ENCODE peak calls at places on chromosomes 3 and 15, in six cellular contexts. One of them, this sample, is unnamed.

GRCh38 chr3:7707192-7707591 is 794.4 kb upstream of the LMCD1 start:
- DNase-seq in smooth muscle cell of the brain vasculature: no peak
- DNase-seq in activated T-cell treated with anti-CD3 and anti-CD28 coated beads, Interleukin-2, amount 50 U/mL, for 48 hours: no peak
- DNase-seq in sigmoid colon: no peak
- DNase-seq in stimulated activated CD4-positive, alpha-beta T cell treated with anti-CD3 and anti-CD28 coated beads, TNF-alpha, amount 100 ng/mL, for 24 hours: no peak
- DNase-seq in DMS153: peak
- DNase-seq in this sample: peak

GRCh38 chr3:53821631-53822068 is 24.6 kb downstream of the CHDH start:
- DNase-seq in stimulated activated CD4-positive, alpha-beta T cell treated with anti-CD3 and anti-CD28 coated beads, TNF-alpha, amount 100 ng/mL, for 24 hours: no peak
- DNase-seq in sigmoid colon: peak
- DNase-seq in smooth muscle cell of the brain vasculature: no peak
- DNase-seq in activated T-cell treated with anti-CD3 and anti-CD28 coated beads, Interleukin-2, amount 50 U/mL, for 48 hours: no peak
- DNase-seq in DMS153: no peak
- DNase-seq in this sample: no peak

GRCh38 chr3:106332884-106333283 is 464.1 kb upstream of the CBLB start:
- DNase-seq in activated T-cell treated with anti-CD3 and anti-CD28 coated beads, Interleukin-2, amount 50 U/mL, for 48 hours: peak
- DNase-seq in DMS153: no peak
- DNase-seq in smooth muscle cell of the brain vasculature: no peak
- DNase-seq in sigmoid colon: no peak
- DNase-seq in stimulated activated CD4-positive, alpha-beta T cell treated with anti-CD3 and anti-CD28 coated beads, TNF-alpha, amount 100 ng/mL, for 24 hours: peak
- DNase-seq in this sample: no peak

GRCh38 chr15:85899927-85900326 is 105.2 kb upstream of the KLHL25 start:
- DNase-seq in smooth muscle cell of the brain vasculature: no peak
- DNase-seq in activated T-cell treated with anti-CD3 and anti-CD28 coated beads, Interleukin-2, amount 50 U/mL, for 48 hours: no peak
- DNase-seq in DMS153: no peak
- DNase-seq in stimulated activated CD4-positive, alpha-beta T cell treated with anti-CD3 and anti-CD28 coated beads, TNF-alpha, amount 100 ng/mL, for 24 hours: no peak
- DNase-seq in sigmoid colon: no peak
- DNase-seq in this sample: peak

GRCh38 chr3:39211332-39212130 is 19.1 kb upstream of the XIRP1 start:
- DNase-seq in stimulated activated CD4-positive, alpha-beta T cell treated with anti-CD3 and anti-CD28 coated beads, TNF-alpha, amount 100 ng/mL, for 24 hours: no peak
- DNase-seq in activated T-cell treated with anti-CD3 and anti-CD28 coated beads, Interleukin-2, amount 50 U/mL, for 48 hours: no peak
- DNase-seq in smooth muscle cell of the brain vasculature: no peak
- DNase-seq in DMS153: no peak
- DNase-seq in sigmoid colon: no peak
- DNase-seq in this sample: no peak

GRCh38 chr15:74610302-74610951 is 5.2 kb upstream of the CLK3 start:
- DNase-seq in sigmoid colon: no peak
- DNase-seq in smooth muscle cell of the brain vasculature: no peak
- DNase-seq in activated T-cell treated with anti-CD3 and anti-CD28 coated beads, Interleukin-2, amount 50 U/mL, for 48 hours: no peak
- DNase-seq in DMS153: no peak
- DNase-seq in stimulated activated CD4-positive, alpha-beta T cell treated with anti-CD3 and anti-CD28 coated beads, TNF-alpha, amount 100 ng/mL, for 24 hours: no peak
- DNase-seq in this sample: peak

GRCh38 chr3:134084230-134084950 is 54.7 kb upstream of the SLCO2A1 start:
- DNase-seq in activated T-cell treated with anti-CD3 and anti-CD28 coated beads, Interleukin-2, amount 50 U/mL, for 48 hours: no peak
- DNase-seq in stimulated activated CD4-positive, alpha-beta T cell treated with anti-CD3 and anti-CD28 coated beads, TNF-alpha, amount 100 ng/mL, for 24 hours: no peak
- DNase-seq in DMS153: no peak
- DNase-seq in smooth muscle cell of the brain vasculature: no peak
- DNase-seq in sigmoid colon: no peak
- DNase-seq in this sample: no peak

GRCh38 chr3:15629860-15630597 is 28.5 kb downstream of the BTD start:
- DNase-seq in smooth muscle cell of the brain vasculature: no peak
- DNase-seq in sigmoid colon: peak
- DNase-seq in stimulated activated CD4-positive, alpha-beta T cell treated with anti-CD3 and anti-CD28 coated beads, TNF-alpha, amount 100 ng/mL, for 24 hours: peak
- DNase-seq in DMS153: peak
- DNase-seq in activated T-cell treated with anti-CD3 and anti-CD28 coated beads, Interleukin-2, amount 50 U/mL, for 48 hours: peak
- DNase-seq in this sample: peak

GRCh38 chr3:188088948-188089685 is 64.8 kb upstream of the LPP start:
- DNase-seq in DMS153: no peak
- DNase-seq in activated T-cell treated with anti-CD3 and anti-CD28 coated beads, Interleukin-2, amount 50 U/mL, for 48 hours: no peak
- DNase-seq in smooth muscle cell of the brain vasculature: no peak
- DNase-seq in sigmoid colon: no peak
- DNase-seq in stimulated activated CD4-positive, alpha-beta T cell treated with anti-CD3 and anti-CD28 coated beads, TNF-alpha, amount 100 ng/mL, for 24 hours: no peak
- DNase-seq in this sample: no peak

GRCh38 chr3:183038764-183039163 is 58.4 kb upstream of the DCUN1D1 start:
- DNase-seq in smooth muscle cell of the brain vasculature: no peak
- DNase-seq in activated T-cell treated with anti-CD3 and anti-CD28 coated beads, Interleukin-2, amount 50 U/mL, for 48 hours: no peak
- DNase-seq in DMS153: no peak
- DNase-seq in stimulated activated CD4-positive, alpha-beta T cell treated with anti-CD3 and anti-CD28 coated beads, TNF-alpha, amount 100 ng/mL, for 24 hours: no peak
- DNase-seq in sigmoid colon: no peak
- DNase-seq in this sample: no peak

GRCh38 chr3:38137615-38138346 is 680 bp upstream of the MYD88 start:
- DNase-seq in activated T-cell treated with anti-CD3 and anti-CD28 coated beads, Interleukin-2, amount 50 U/mL, for 48 hours: peak
- DNase-seq in smooth muscle cell of the brain vasculature: peak
- DNase-seq in sigmoid colon: no peak
- DNase-seq in stimulated activated CD4-positive, alpha-beta T cell treated with anti-CD3 and anti-CD28 coated beads, TNF-alpha, amount 100 ng/mL, for 24 hours: no peak
- DNase-seq in DMS153: no peak
- DNase-seq in this sample: peak

GRCh38 chr3:47193871-47194859 is 30.3 kb upstream of the SETD2 start:
- DNase-seq in smooth muscle cell of the brain vasculature: no peak
- DNase-seq in DMS153: no peak
- DNase-seq in sigmoid colon: no peak
- DNase-seq in activated T-cell treated with anti-CD3 and anti-CD28 coated beads, Interleukin-2, amount 50 U/mL, for 48 hours: no peak
- DNase-seq in stimulated activated CD4-positive, alpha-beta T cell treated with anti-CD3 and anti-CD28 coated beads, TNF-alpha, amount 100 ng/mL, for 24 hours: no peak
- DNase-seq in this sample: no peak

GRCh38 chr15:59632714-59633113 is 21.1 kb downstream of the GCNT3 start:
- DNase-seq in sigmoid colon: no peak
- DNase-seq in activated T-cell treated with anti-CD3 and anti-CD28 coated beads, Interleukin-2, amount 50 U/mL, for 48 hours: no peak
- DNase-seq in DMS153: no peak
- DNase-seq in smooth muscle cell of the brain vasculature: no peak
- DNase-seq in stimulated activated CD4-positive, alpha-beta T cell treated with anti-CD3 and anti-CD28 coated beads, TNF-alpha, amount 100 ng/mL, for 24 hours: no peak
- DNase-seq in this sample: peak

GRCh38 chr3:25728101-25728500 is 55.1 kb downstream of the NGLY1 start:
- DNase-seq in sigmoid colon: no peak
- DNase-seq in activated T-cell treated with anti-CD3 and anti-CD28 coated beads, Interleukin-2, amount 50 U/mL, for 48 hours: no peak
- DNase-seq in DMS153: no peak
- DNase-seq in stimulated activated CD4-positive, alpha-beta T cell treated with anti-CD3 and anti-CD28 coated beads, TNF-alpha, amount 100 ng/mL, for 24 hours: no peak
- DNase-seq in smooth muscle cell of the brain vasculature: no peak
- DNase-seq in this sample: no peak

GRCh38 chr3:126780666-126781065 is 76.6 kb downstream of the CHCHD6 start:
- DNase-seq in activated T-cell treated with anti-CD3 and anti-CD28 coated beads, Interleukin-2, amount 50 U/mL, for 48 hours: no peak
- DNase-seq in DMS153: no peak
- DNase-seq in sigmoid colon: no peak
- DNase-seq in smooth muscle cell of the brain vasculature: no peak
- DNase-seq in stimulated activated CD4-positive, alpha-beta T cell treated with anti-CD3 and anti-CD28 coated beads, TNF-alpha, amount 100 ng/mL, for 24 hours: no peak
- DNase-seq in this sample: no peak

GRCh38 chr15:70152070-70152480 is 54.4 kb upstream of the TLE3 start:
- DNase-seq in smooth muscle cell of the brain vasculature: peak
- DNase-seq in DMS153: peak
- DNase-seq in activated T-cell treated with anti-CD3 and anti-CD28 coated beads, Interleukin-2, amount 50 U/mL, for 48 hours: peak
- DNase-seq in sigmoid colon: peak
- DNase-seq in stimulated activated CD4-positive, alpha-beta T cell treated with anti-CD3 and anti-CD28 coated beads, TNF-alpha, amount 100 ng/mL, for 24 hours: no peak
- DNase-seq in this sample: peak

GRCh38 chr3:59321881-59322540 is 272.2 kb upstream of the CFAP20DC start:
- DNase-seq in stimulated activated CD4-positive, alpha-beta T cell treated with anti-CD3 and anti-CD28 coated beads, TNF-alpha, amount 100 ng/mL, for 24 hours: no peak
- DNase-seq in activated T-cell treated with anti-CD3 and anti-CD28 coated beads, Interleukin-2, amount 50 U/mL, for 48 hours: no peak
- DNase-seq in sigmoid colon: no peak
- DNase-seq in DMS153: no peak
- DNase-seq in smooth muscle cell of the brain vasculature: no peak
- DNase-seq in this sample: no peak

GRCh38 chr15:95284487-95284886 is 1046.0 kb upstream of the NR2F2 start:
- DNase-seq in stimulated activated CD4-positive, alpha-beta T cell treated with anti-CD3 and anti-CD28 coated beads, TNF-alpha, amount 100 ng/mL, for 24 hours: no peak
- DNase-seq in DMS153: no peak
- DNase-seq in sigmoid colon: no peak
- DNase-seq in smooth muscle cell of the brain vasculature: no peak
- DNase-seq in activated T-cell treated with anti-CD3 and anti-CD28 coated beads, Interleukin-2, amount 50 U/mL, for 48 hours: no peak
- DNase-seq in this sample: no peak

GRCh38 chr15:87597346-87598052 is 659.0 kb downstream of the NTRK3 start:
- DNase-seq in sigmoid colon: no peak
- DNase-seq in stimulated activated CD4-positive, alpha-beta T cell treated with anti-CD3 and anti-CD28 coated beads, TNF-alpha, amount 100 ng/mL, for 24 hours: no peak
- DNase-seq in DMS153: no peak
- DNase-seq in activated T-cell treated with anti-CD3 and anti-CD28 coated beads, Interleukin-2, amount 50 U/mL, for 48 hours: no peak
- DNase-seq in smooth muscle cell of the brain vasculature: no peak
- DNase-seq in this sample: no peak

GRCh38 chr3:128784228-128784627 is 58.2 kb downstream of the RAB7A start:
- DNase-seq in activated T-cell treated with anti-CD3 and anti-CD28 coated beads, Interleukin-2, amount 50 U/mL, for 48 hours: peak
- DNase-seq in DMS153: no peak
- DNase-seq in stimulated activated CD4-positive, alpha-beta T cell treated with anti-CD3 and anti-CD28 coated beads, TNF-alpha, amount 100 ng/mL, for 24 hours: no peak
- DNase-seq in sigmoid colon: no peak
- DNase-seq in smooth muscle cell of the brain vasculature: no peak
- DNase-seq in this sample: peak

GRCh38 chr3:18445421-18446066 is 20.4 kb upstream of the SATB1 start:
- DNase-seq in DMS153: no peak
- DNase-seq in stimulated activated CD4-positive, alpha-beta T cell treated with anti-CD3 and anti-CD28 coated beads, TNF-alpha, amount 100 ng/mL, for 24 hours: no peak
- DNase-seq in smooth muscle cell of the brain vasculature: no peak
- DNase-seq in activated T-cell treated with anti-CD3 and anti-CD28 coated beads, Interleukin-2, amount 50 U/mL, for 48 hours: peak
- DNase-seq in sigmoid colon: peak
- DNase-seq in this sample: peak

GRCh38 chr3:30269751-30270445 is 336.5 kb upstream of the TGFBR2 start:
- DNase-seq in sigmoid colon: no peak
- DNase-seq in smooth muscle cell of the brain vasculature: no peak
- DNase-seq in DMS153: no peak
- DNase-seq in stimulated activated CD4-positive, alpha-beta T cell treated with anti-CD3 and anti-CD28 coated beads, TNF-alpha, amount 100 ng/mL, for 24 hours: no peak
- DNase-seq in activated T-cell treated with anti-CD3 and anti-CD28 coated beads, Interleukin-2, amount 50 U/mL, for 48 hours: no peak
- DNase-seq in this sample: peak

GRCh38 chr3:66478923-66479322 is 21.9 kb downstream of the LRIG1 start:
- DNase-seq in DMS153: peak
- DNase-seq in activated T-cell treated with anti-CD3 and anti-CD28 coated beads, Interleukin-2, amount 50 U/mL, for 48 hours: no peak
- DNase-seq in sigmoid colon: no peak
- DNase-seq in stimulated activated CD4-positive, alpha-beta T cell treated with anti-CD3 and anti-CD28 coated beads, TNF-alpha, amount 100 ng/mL, for 24 hours: no peak
- DNase-seq in smooth muscle cell of the brain vasculature: no peak
- DNase-seq in this sample: peak

GRCh38 chr3:186254676-186255665 is 107.1 kb downstream of the DGKG start:
- DNase-seq in DMS153: no peak
- DNase-seq in stimulated activated CD4-positive, alpha-beta T cell treated with anti-CD3 and anti-CD28 coated beads, TNF-alpha, amount 100 ng/mL, for 24 hours: no peak
- DNase-seq in sigmoid colon: no peak
- DNase-seq in activated T-cell treated with anti-CD3 and anti-CD28 coated beads, Interleukin-2, amount 50 U/mL, for 48 hours: peak
- DNase-seq in smooth muscle cell of the brain vasculature: no peak
- DNase-seq in this sample: peak

GRCh38 chr3:2851356-2851755 is 258.8 kb downstream of the IL5RA start:
- DNase-seq in DMS153: no peak
- DNase-seq in sigmoid colon: no peak
- DNase-seq in smooth muscle cell of the brain vasculature: no peak
- DNase-seq in stimulated activated CD4-positive, alpha-beta T cell treated with anti-CD3 and anti-CD28 coated beads, TNF-alpha, amount 100 ng/mL, for 24 hours: no peak
- DNase-seq in activated T-cell treated with anti-CD3 and anti-CD28 coated beads, Interleukin-2, amount 50 U/mL, for 48 hours: no peak
- DNase-seq in this sample: peak

GRCh38 chr3:89859738-89860137 is 752.3 kb downstream of the EPHA3 start:
- DNase-seq in activated T-cell treated with anti-CD3 and anti-CD28 coated beads, Interleukin-2, amount 50 U/mL, for 48 hours: no peak
- DNase-seq in sigmoid colon: no peak
- DNase-seq in DMS153: no peak
- DNase-seq in smooth muscle cell of the brain vasculature: no peak
- DNase-seq in stimulated activated CD4-positive, alpha-beta T cell treated with anti-CD3 and anti-CD28 coated beads, TNF-alpha, amount 100 ng/mL, for 24 hours: no peak
- DNase-seq in this sample: no peak

This sample was measured in left kidney.